ENCODE peak calls at places on chromosome 2, in six cellular contexts. J is CD8-positive, alpha-beta T cell; P is OCI-LY7; S is colonic mucosa; C is spleen; M is fibroblast of lung. H is an unnamed sample.

GRCh38 chr2:178731300-178731699 is 75.9 kb downstream of the TTN start:
- DNase-seq in P (no peak), J (no peak), C (no peak), S (no peak), M (no peak), H (no peak)

GRCh38 chr2:204277226-204277625 is 268.0 kb upstream of the PARD3B start:
- DNase-seq in J (no peak), S (no peak), C (no peak), P (no peak), M (no peak), H (no peak)

GRCh38 chr2:176872406-176872805 is 340.2 kb upstream of the HNRNPA3 start:
- DNase-seq in P (no peak), J (no peak), C (no peak), M (no peak), S (no peak), H (no peak)

GRCh38 chr2:47150175-47150574 is 4.9 kb downstream of the STPG4 start:
- DNase-seq in C (no peak), P (no peak), S (no peak), J (no peak), M (no peak), H (no peak)

GRCh38 chr2:123993728-123994323 is 31.3 kb upstream of the CNTNAP5 start:
- DNase-seq in M (no peak), P (peak), J (no peak), C (no peak), S (peak), H (no peak)

GRCh38 chr2:47512581-47513083 is 109.7 kb downstream of the MSH2 start:
- DNase-seq in C (no peak), M (no peak), S (no peak), J (no peak), P (no peak), H (no peak)

GRCh38 chr2:17593841-17594482 is 53.5 kb downstream of the VSNL1 start:
- DNase-seq in C (no peak), M (peak), P (no peak), J (no peak), S (no peak), H (no peak)

GRCh38 chr2:143451622-143452021 is 322.4 kb downstream of the ARHGAP15 start:
- DNase-seq in P (no peak), C (no peak), S (no peak), M (peak), J (no peak), H (no peak)

GRCh38 chr2:225894240-225894980 is 494.9 kb downstream of the NYAP2 start:
- DNase-seq in C (no peak), M (peak), J (no peak), P (no peak), S (no peak), H (no peak)

GRCh38 chr2:31132786-31133185 is 5.5 kb downstream of the GALNT14 start:
- DNase-seq in J (no peak), S (no peak), C (no peak), M (no peak), P (no peak), H (no peak)

GRCh38 chr2:767440-767839 is 90.2 kb upstream of the TMEM18 start:
- DNase-seq in J (no peak), C (no peak), M (no peak), S (no peak), P (no peak), H (no peak)

GRCh38 chr2:14524803-14525080 is 107.8 kb upstream of the LRATD1 start:
- DNase-seq in J (no peak), S (no peak), M (peak), P (no peak), C (no peak), H (no peak)

GRCh38 chr2:231554748-231555545 is 24.7 kb upstream of the NMUR1 start:
- DNase-seq in J (no peak), C (peak), M (no peak), P (no peak), S (peak), H (no peak)

GRCh38 chr2:48144777-48145176 is 238.5 kb upstream of the FBXO11 start:
- DNase-seq in J (no peak), S (no peak), P (no peak), C (no peak), M (peak), H (no peak)

GRCh38 chr2:14621114-14621513 is 11.4 kb upstream of the LRATD1 start:
- DNase-seq in M (no peak), S (no peak), C (no peak), J (no peak), P (no peak), H (no peak)

GRCh38 chr2:44934024-44934423 is 7.5 kb upstream of the SIX3 start:
- DNase-seq in M (no peak), P (no peak), J (no peak), C (no peak), S (no peak), H (no peak)

GRCh38 chr2:25894135-25894830 is 16.0 kb upstream of the ASXL2 start:
- DNase-seq in S (peak), M (peak), P (no peak), C (no peak), J (no peak), H (no peak)

GRCh38 chr2:176270100-176270750 is 983 bp downstream of the MTX2 start:
- DNase-seq in S (peak), C (no peak), J (no peak), M (no peak), P (no peak), H (no peak)

GRCh38 chr2:9252002-9252357 is 45.4 kb downstream of the ASAP2 start:
- DNase-seq in S (no peak), P (no peak), C (no peak), J (no peak), M (no peak), H (no peak)

GRCh38 chr2:193153576-193153975 is 958.8 kb upstream of the TMEFF2 start:
- DNase-seq in M (no peak), J (no peak), P (no peak), C (no peak), S (no peak), H (no peak)

GRCh38 chr2:219454217-219454616 is 19.6 kb downstream of the SPEG start:
- DNase-seq in C (no peak), P (no peak), J (no peak), S (no peak), M (peak), H (peak)

GRCh38 chr2:148577845-148578492 is 66.6 kb upstream of the EPC2 start:
- DNase-seq in C (no peak), S (no peak), M (no peak), P (no peak), J (no peak), H (no peak)

GRCh38 chr2:25966531-25967265 is 15.6 kb downstream of the KIF3C start:
- DNase-seq in C (no peak), M (no peak), S (no peak), P (no peak), J (no peak), H (no peak)

GRCh38 chr2:111930404-111930803 is 32.0 kb downstream of the MERTK start:
- DNase-seq in C (no peak), J (no peak), P (no peak), S (no peak), M (no peak), H (no peak)

GRCh38 chr2:151651274-151651673 is 83.0 kb downstream of the NEB start:
- DNase-seq in J (no peak), P (no peak), M (no peak), C (no peak), S (no peak), H (no peak)

GRCh38 chr2:119432882-119433522 is 1.3 kb downstream of the TMEM37 start:
- DNase-seq in P (no peak), M (no peak), S (no peak), J (no peak), C (no peak), H (no peak)
- H3K4me3 ChIP-seq in P (no peak), M (peak), S (peak), J (no peak), C (peak), H (no peak)

GRCh38 chr2:237156131-237156856 is 70.6 kb downstream of the COPS8 start:
- DNase-seq in J (no peak), M (peak), S (no peak), C (peak), P (no peak), H (no peak)
- H3K4me3 ChIP-seq in J (no peak), M (no peak), S (no peak), C (no peak), P (no peak), H (no peak)

GRCh38 chr2:100611079-100612029 is 48.6 kb downstream of the PDCL3 start:
- DNase-seq in M (no peak), P (no peak), C (no peak), J (no peak), S (no peak), H (no peak)
- H3K4me3 ChIP-seq in M (no peak), P (no peak), C (no peak), J (no peak), S (no peak), H (no peak)

GRCh38 chr2:39665811-39666488 is at the start of gene TMEM178A:
- DNase-seq in S (no peak), J (no peak), P (no peak), C (peak), M (peak), H (no peak)

GRCh38 chr2:39667142-39667880 is 1.6 kb downstream of the TMEM178A start:
- DNase-seq in P (no peak), C (no peak), S (no peak), M (no peak), J (no peak), H (no peak)

GRCh38 chr2:39667881-39668276 is 2.2 kb downstream of the TMEM178A start:
- DNase-seq in M (no peak), P (no peak), J (no peak), C (no peak), S (no peak), H (no peak)

GRCh38 chr2:39664898-39665591 is 672 bp upstream of the TMEM178A start:
- DNase-seq in P (no peak), S (no peak), M (no peak), J (no peak), C (no peak), H (no peak)

GRCh38 chr2:39666489-39667141 is 898 bp downstream of the TMEM178A start:
- DNase-seq in M (peak), J (no peak), P (no peak), S (no peak), C (no peak), H (no peak)
- H3K4me3 ChIP-seq in M (peak), J (no peak), P (no peak), S (peak), C (peak), H (peak)

DNA sequence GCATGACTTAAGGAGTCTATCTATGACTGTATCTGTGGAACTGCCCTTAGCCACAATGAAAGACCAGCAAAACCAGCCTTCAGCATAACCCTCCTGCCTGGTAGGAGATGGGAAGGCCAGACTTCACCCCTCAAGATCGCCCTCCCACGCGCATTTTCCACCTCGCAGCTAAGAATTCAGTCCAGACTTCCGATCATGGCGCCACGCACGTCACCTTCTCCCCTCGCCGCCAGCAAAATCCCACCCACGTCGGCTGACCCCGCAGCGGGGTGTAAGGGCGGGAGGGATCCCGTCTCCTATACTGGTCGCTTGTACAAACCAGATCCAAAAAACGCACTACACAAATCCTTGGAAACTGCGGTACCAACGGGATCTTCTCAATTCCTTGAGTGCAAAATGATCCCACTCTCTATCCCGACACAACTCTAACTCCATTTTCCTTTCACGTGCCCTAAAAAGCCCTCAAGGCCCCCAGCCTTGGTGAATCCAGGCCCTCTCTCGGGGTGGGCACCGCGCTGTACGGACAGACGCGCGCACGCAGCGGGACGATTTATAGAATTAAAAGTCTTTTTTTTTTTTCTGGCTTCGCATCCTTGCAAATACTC is 1.0 kb upstream of the BMPR2 start:
- DNase-seq in C (peak), S (peak), M (peak), J (peak), P (no peak), H (no peak)
- H3K4me3 ChIP-seq in C (peak), S (peak), M (peak), J (peak), P (peak), H (peak)